ENCODE peak calls at places on chromosomes 3 and 15, in ten cellular contexts. E, I, N, K, V, O, J, R, S and G are unnamed samples.
A peak's percentile ranks its signal among the peaks of the same experiment; 100 is the strongest.

GRCh38 chr3:150319900-150320299 is 88.2 kb upstream of the TSC22D2 start:
- DNase-seq in I (no peak), R (peak; percentile 39), O (no peak), E (no peak), N (peak; percentile 95), S (no peak), V (peak; percentile 46), J (no peak), K (no peak), G (peak; percentile 12)

GRCh38 chr15:56327721-56328502 is 37.3 kb upstream of the TEX9 start:
- DNase-seq in S (peak; percentile 72), N (no peak), I (no peak), J (no peak), K (no peak), O (no peak), E (no peak), V (no peak), R (no peak), G (no peak)

GRCh38 chr3:24519368-24520100 is 24.9 kb upstream of the THRB start:
- DNase-seq in J (no peak), O (no peak), S (no peak), R (peak; percentile 59), E (no peak), N (no peak), K (no peak), V (no peak), I (no peak), G (no peak)

GRCh38 chr3:197501879-197502620 is 53.7 kb downstream of the BDH1 start:
- DNase-seq in O (no peak), J (no peak), E (no peak), S (peak; percentile 63), V (no peak), I (peak; percentile 45), R (peak; percentile 78), N (peak; percentile 28), K (peak; percentile 30), G (peak; percentile 75)

GRCh38 chr15:62112616-62113593 is 46.1 kb downstream of the C2CD4A start:
- DNase-seq in S (peak; percentile 60), R (peak; percentile 66), O (no peak), E (no peak), J (no peak), N (peak; percentile 92), I (no peak), K (peak; percentile 71), V (peak; percentile 51), G (no peak)

GRCh38 chr15:42059661-42060476 is 34.5 kb downstream of the PLA2G4D start:
- DNase-seq in I (peak; percentile 57), R (peak; percentile 28), K (peak; percentile 78), S (peak; percentile 77), N (peak; percentile 48), O (peak; percentile 34), E (peak; percentile 59), V (no peak), J (no peak), G (peak; percentile 65)

GRCh38 chr3:43726511-43726910 is 35.8 kb downstream of the ABHD5 start:
- DNase-seq in I (no peak), N (no peak), O (no peak), E (no peak), S (no peak), J (no peak), V (no peak), R (no peak), K (no peak), G (no peak)

GRCh38 chr3:95438274-95438673 is 1375.4 kb downstream of the NSUN3 start:
- DNase-seq in V (no peak), N (no peak), O (no peak), R (no peak), E (no peak), K (no peak), J (no peak), S (no peak), I (no peak), G (no peak)

GRCh38 chr15:67079361-67079760 is 14.0 kb downstream of the SMAD3 start:
- DNase-seq in E (no peak), S (no peak), I (no peak), J (no peak), K (no peak), R (no peak), N (no peak), V (no peak), O (no peak), G (no peak)

GRCh38 chr15:67074886-67075229 is 9.5 kb downstream of the SMAD3 start:
- DNase-seq in J (no peak), E (no peak), I (no peak), V (no peak), N (no peak), O (no peak), R (no peak), S (no peak), K (no peak), G (peak; percentile 55)

GRCh38 chr15:67077641-67078215 is 12.3 kb downstream of the SMAD3 start:
- DNase-seq in I (no peak), K (no peak), J (no peak), R (no peak), N (no peak), O (no peak), S (no peak), V (no peak), E (no peak), G (no peak)

GRCh38 chr15:67072951-67073350 is 7.5 kb downstream of the SMAD3 start:
- DNase-seq in E (no peak), K (no peak), I (no peak), J (no peak), R (no peak), N (no peak), V (no peak), S (no peak), O (no peak), G (no peak)

GRCh38 chr15:67076147-67076843 is 10.9 kb downstream of the SMAD3 start:
- DNase-seq in V (no peak), R (no peak), O (no peak), K (no peak), I (no peak), J (no peak), S (peak; percentile 58), E (peak; percentile 41), N (peak; percentile 72), G (peak; percentile 51)
- TF ChIP-seq POLR2A in V (no peak), R (no peak), O (no peak), K (no peak), I (no peak), J (no peak), S (no peak), E (no peak), N (no peak), G (no peak)

GRCh38 chr3:46112296-46112695 is 85.0 kb upstream of the XCR1 start:
- DNase-seq in R (no peak), O (no peak), J (no peak), K (no peak), I (no peak), S (no peak), E (no peak), N (no peak), V (no peak), G (no peak)

GRCh38 chr3:46113608-46114007 is 86.3 kb upstream of the XCR1 start:
- DNase-seq in R (no peak), V (no peak), I (no peak), S (no peak), E (no peak), O (no peak), N (no peak), K (no peak), J (no peak), G (no peak)

GRCh38 chr3:46109635-46110005 is 82.3 kb upstream of the XCR1 start:
- DNase-seq in S (no peak), I (no peak), R (no peak), N (no peak), K (no peak), J (no peak), E (no peak), V (no peak), O (no peak), G (no peak)

GRCh38 chr3:46112984-46113383 is 85.7 kb upstream of the XCR1 start:
- DNase-seq in J (no peak), V (no peak), N (no peak), S (no peak), R (no peak), I (no peak), E (no peak), O (no peak), K (no peak), G (no peak)

DNA sequence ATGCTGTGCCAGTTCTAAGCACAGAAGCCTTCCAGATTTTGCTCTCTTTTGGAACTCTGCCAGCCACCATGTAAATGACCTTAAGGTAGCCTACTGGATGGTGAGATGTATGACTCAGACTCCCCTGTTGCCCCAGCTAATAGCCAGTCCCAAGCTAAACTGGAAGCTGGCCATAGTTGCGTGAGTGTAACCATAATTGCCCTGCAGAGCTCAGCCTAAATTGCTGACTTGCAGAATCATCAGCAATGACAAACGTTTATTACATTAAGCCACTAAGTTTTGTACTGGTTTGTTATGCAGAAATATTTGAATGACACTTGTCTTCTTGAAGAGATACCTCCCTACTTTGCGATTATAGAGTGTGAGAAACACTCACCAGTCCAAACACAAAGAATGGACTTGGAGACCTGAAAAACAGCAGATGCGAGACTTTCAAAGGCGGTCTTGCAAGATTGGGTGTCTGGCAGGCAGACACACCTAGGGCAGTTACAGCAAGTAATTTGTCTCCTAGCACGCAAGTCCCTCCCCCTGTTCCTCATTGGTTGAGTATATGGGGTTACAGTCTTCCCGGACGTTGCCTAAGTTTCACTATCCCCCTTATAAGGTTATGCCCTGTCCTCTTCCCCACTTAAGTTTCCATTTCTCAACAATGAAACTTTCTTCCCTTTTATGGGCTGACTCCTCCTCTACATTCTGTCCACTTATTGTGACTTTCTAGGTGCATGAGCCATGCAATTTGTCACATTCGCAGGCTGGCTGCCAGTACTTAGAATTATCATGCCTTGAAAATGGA is 83.6 kb upstream of the XCR1 start:
- DNase-seq in E (no peak), K (no peak), S (no peak), V (peak; percentile 47), O (no peak), J (no peak), N (peak; percentile 42), R (no peak), I (no peak), G (peak; percentile 95)
- TF ChIP-seq POLR2A in E (no peak), K (no peak), S (no peak), V (no peak), O (no peak), J (no peak), N (no peak), R (no peak), I (no peak), G (peak; percentile 62)

DNA sequence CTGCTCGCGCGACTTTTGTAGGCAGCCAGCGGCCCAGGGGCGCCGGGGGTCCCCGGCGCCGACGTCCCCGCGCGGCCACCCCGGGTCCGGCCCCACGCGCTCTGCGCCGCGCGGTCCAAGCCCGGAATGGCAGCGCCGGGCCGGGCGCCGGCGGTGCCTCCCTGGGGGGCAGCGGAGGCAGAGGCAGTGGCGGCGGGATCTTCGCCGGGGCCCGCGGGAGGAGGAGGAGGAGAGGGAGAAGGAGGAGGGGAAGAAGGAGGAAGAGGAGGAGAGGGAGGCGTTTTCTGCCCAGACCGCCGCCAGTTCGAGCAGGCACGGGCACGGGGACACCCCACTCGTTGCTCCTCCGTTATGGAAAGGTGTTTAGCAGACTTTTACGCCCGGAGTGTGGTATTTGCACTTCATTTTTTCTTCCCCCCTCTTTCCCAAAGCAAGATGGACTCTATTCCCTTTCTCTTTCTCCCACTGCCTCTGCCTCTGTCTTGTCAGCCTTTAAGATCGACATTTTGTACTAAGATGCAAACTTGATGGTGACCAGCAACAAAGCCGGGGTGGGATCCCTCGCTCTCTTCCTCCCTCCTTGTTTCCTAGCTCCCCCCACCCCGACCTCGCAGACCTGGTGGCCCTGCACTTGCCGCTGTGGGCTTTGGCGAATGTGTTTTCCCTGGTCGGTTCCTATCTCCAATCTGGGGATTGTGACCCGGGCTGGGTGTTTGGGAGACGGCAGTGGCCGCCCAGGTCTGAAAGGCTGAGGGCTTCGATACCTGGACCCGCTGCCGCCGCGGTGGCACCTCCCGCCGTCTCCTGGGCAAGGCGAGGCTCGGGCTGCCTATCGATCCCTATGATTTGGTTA is 2.6 kb downstream of the BBX start:
- DNase-seq in N (peak; percentile 6), R (no peak), O (no peak), K (peak; percentile 30), V (peak; percentile 23), I (peak; percentile 60), S (peak; percentile 27), E (peak; percentile 36), J (peak; percentile 34), G (peak; percentile 51)
- TF ChIP-seq POLR2A in N (no peak), R (no peak), O (no peak), K (peak; percentile 14), V (peak; percentile 57), I (peak; percentile 54), S (no peak), E (no peak), J (no peak), G (peak; percentile 20)

GRCh38 chr3:171972965-171973364 is 66.4 kb upstream of the FNDC3B start:
- DNase-seq in N (no peak), R (no peak), I (no peak), K (no peak), V (no peak), S (no peak), E (peak; percentile 73), O (peak; percentile 40), J (peak; percentile 77), G (no peak)
- TF ChIP-seq POLR2A in N (no peak), R (no peak), I (no peak), K (no peak), V (no peak), S (no peak), E (no peak), O (no peak), J (no peak), G (no peak)